ENCODE peak calls at places on chromosomes 12 and 14, in six cellular contexts. One of them, this sample, is unnamed.
A peak's percentile ranks its signal among the peaks of the same experiment; 100 is the strongest.

GRCh38 chr12:131608740-131609665 is 101.9 kb upstream of the SFSWAP start:
- DNase-seq in GM12878: no peak
- DNase-seq in IMR-90: peak; percentile 7
- DNase-seq in A549: peak; percentile 59
- DNase-seq in HEK293T: peak; percentile 79
- DNase-seq in HepG2: peak; percentile 21
- DNase-seq in this sample: peak; percentile 80

GRCh38 chr14:32494566-32495434 is 165.7 kb downstream of the AKAP6 start:
- DNase-seq in HEK293T: no peak
- DNase-seq in GM12878: no peak
- DNase-seq in IMR-90: peak; percentile 67
- DNase-seq in HepG2: no peak
- DNase-seq in A549: no peak
- DNase-seq in this sample: no peak

GRCh38 chr14:80477388-80478160 is 266.3 kb upstream of the DIO2 start:
- DNase-seq in IMR-90: peak; percentile 71
- DNase-seq in HEK293T: no peak
- DNase-seq in A549: no peak
- DNase-seq in HepG2: no peak
- DNase-seq in GM12878: no peak
- DNase-seq in this sample: no peak

GRCh38 chr14:39083127-39083526 is 19.9 kb downstream of the SEC23A start:
- DNase-seq in HepG2: no peak
- DNase-seq in HEK293T: no peak
- DNase-seq in IMR-90: no peak
- DNase-seq in A549: no peak
- DNase-seq in GM12878: no peak
- DNase-seq in this sample: no peak

GRCh38 chr14:99971929-99972747 is 93.1 kb upstream of the EVL start:
- DNase-seq in A549: no peak
- DNase-seq in HepG2: no peak
- DNase-seq in HEK293T: peak; percentile 30
- DNase-seq in IMR-90: peak; percentile 21
- DNase-seq in GM12878: no peak
- DNase-seq in this sample: peak; percentile 19

GRCh38 chr14:71062581-71063303 is 155.5 kb downstream of the PCNX1 start:
- DNase-seq in GM12878: no peak
- DNase-seq in HEK293T: no peak
- DNase-seq in IMR-90: peak; percentile 45
- DNase-seq in A549: no peak
- DNase-seq in HepG2: no peak
- DNase-seq in this sample: no peak

GRCh38 chr14:54172114-54172513 is 215.5 kb upstream of the BMP4 start:
- DNase-seq in A549: no peak
- DNase-seq in HEK293T: no peak
- DNase-seq in GM12878: no peak
- DNase-seq in HepG2: no peak
- DNase-seq in IMR-90: no peak
- DNase-seq in this sample: no peak

GRCh38 chr12:15522574-15523187 is 200.4 kb downstream of the PTPRO start:
- DNase-seq in HepG2: peak; percentile 38
- DNase-seq in IMR-90: peak; percentile 34
- DNase-seq in A549: peak; percentile 54
- DNase-seq in HEK293T: peak; percentile 39
- DNase-seq in GM12878: no peak
- DNase-seq in this sample: peak; percentile 9

GRCh38 chr12:64696065-64696741 is 63.0 kb downstream of the GNS start:
- DNase-seq in A549: peak; percentile 53
- DNase-seq in IMR-90: peak; percentile 43
- DNase-seq in HepG2: peak; percentile 28
- DNase-seq in GM12878: no peak
- DNase-seq in HEK293T: peak; percentile 29
- DNase-seq in this sample: peak; percentile 24

GRCh38 chr14:67391266-67391665 is 20.7 kb downstream of the PLEK2 start:
- DNase-seq in HEK293T: no peak
- DNase-seq in HepG2: no peak
- DNase-seq in A549: no peak
- DNase-seq in IMR-90: no peak
- DNase-seq in GM12878: no peak
- DNase-seq in this sample: peak; percentile 85

GRCh38 chr12:45703942-45704341 is 25.6 kb upstream of the ARID2 start:
- DNase-seq in A549: no peak
- DNase-seq in HepG2: no peak
- DNase-seq in GM12878: no peak
- DNase-seq in IMR-90: peak; percentile 81
- DNase-seq in HEK293T: no peak
- DNase-seq in this sample: no peak

GRCh38 chr14:68819260-68819691 is 26.4 kb upstream of the ZFP36L1 start:
- DNase-seq in GM12878: no peak
- DNase-seq in IMR-90: peak; percentile 66
- DNase-seq in HepG2: no peak
- DNase-seq in HEK293T: no peak
- DNase-seq in A549: peak; percentile 61
- DNase-seq in this sample: peak; percentile 60

GRCh38 chr14:106802413-106803364 is 1276.3 kb downstream of the TMEM121 start:
- DNase-seq in IMR-90: no peak
- DNase-seq in GM12878: no peak
- DNase-seq in A549: peak; percentile 43
- DNase-seq in HepG2: peak; percentile 40
- DNase-seq in HEK293T: no peak
- DNase-seq in this sample: peak; percentile 4

GRCh38 chr12:15770581-15770980 is 18.6 kb downstream of the EPS8 start:
- DNase-seq in GM12878: no peak
- DNase-seq in HEK293T: no peak
- DNase-seq in A549: no peak
- DNase-seq in HepG2: no peak
- DNase-seq in IMR-90: no peak
- DNase-seq in this sample: no peak

GRCh38 chr12:117032593-117033381 is 66.4 kb downstream of the TESC start:
- DNase-seq in GM12878: no peak
- DNase-seq in A549: no peak
- DNase-seq in HEK293T: no peak
- DNase-seq in HepG2: no peak
- DNase-seq in IMR-90: peak; percentile 35
- DNase-seq in this sample: no peak

GRCh38 chr14:65302571-65303184 is 109.9 kb upstream of the FUT8 start:
- DNase-seq in IMR-90: no peak
- DNase-seq in HEK293T: no peak
- DNase-seq in HepG2: no peak
- DNase-seq in A549: no peak
- DNase-seq in GM12878: peak; percentile 98
- DNase-seq in this sample: no peak

GRCh38 chr12:14290951-14291350 is 74.5 kb upstream of the ATF7IP start:
- DNase-seq in A549: no peak
- DNase-seq in HepG2: no peak
- DNase-seq in HEK293T: no peak
- DNase-seq in IMR-90: no peak
- DNase-seq in GM12878: no peak
- DNase-seq in this sample: no peak

GRCh38 chr12:31518680-31519227 is 72.2 kb downstream of the DENND5B start:
- DNase-seq in IMR-90: peak; percentile 100
- DNase-seq in HEK293T: no peak
- DNase-seq in GM12878: no peak
- DNase-seq in HepG2: peak; percentile 10
- DNase-seq in A549: peak; percentile 97
- DNase-seq in this sample: no peak
- TF ChIP-seq BHLHE40 in IMR-90: peak; percentile 31
- TF ChIP-seq BHLHE40 in HEK293T: no peak
- TF ChIP-seq BHLHE40 in GM12878: no peak
- TF ChIP-seq BHLHE40 in HepG2: no peak
- TF ChIP-seq BHLHE40 in A549: no peak
- TF ChIP-seq BHLHE40 in this sample: no peak

DNA sequence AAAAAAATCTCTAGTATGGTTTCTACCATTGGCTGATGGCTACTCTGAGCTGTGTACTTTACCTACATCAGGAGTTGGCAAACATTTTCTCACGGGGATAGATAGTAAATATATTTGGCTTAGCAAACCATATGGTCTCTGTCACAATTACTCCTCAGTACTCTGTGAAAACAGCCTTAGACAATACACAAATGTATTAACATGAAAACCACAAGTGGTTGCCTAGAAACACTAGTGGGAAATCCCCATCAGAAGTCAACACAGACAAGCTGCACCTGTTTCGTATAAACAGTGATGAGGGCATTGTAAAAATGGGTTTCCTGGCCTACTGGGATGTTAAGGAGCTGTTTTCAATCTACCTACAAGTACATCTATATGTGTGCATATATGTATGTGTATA is 84.6 kb upstream of the NAV3 start:
- DNase-seq in HepG2: no peak
- DNase-seq in HEK293T: no peak
- DNase-seq in A549: no peak
- DNase-seq in GM12878: peak; percentile 83
- DNase-seq in IMR-90: peak; percentile 38
- DNase-seq in this sample: no peak
- TF ChIP-seq BHLHE40 in HepG2: no peak
- TF ChIP-seq BHLHE40 in HEK293T: no peak
- TF ChIP-seq BHLHE40 in A549: no peak
- TF ChIP-seq BHLHE40 in GM12878: no peak
- TF ChIP-seq BHLHE40 in IMR-90: no peak
- TF ChIP-seq BHLHE40 in this sample: no peak

GRCh38 chr12:56337753-56338221 is 897 bp upstream of the IL23A start:
- DNase-seq in GM12878: no peak
- DNase-seq in HepG2: no peak
- DNase-seq in IMR-90: no peak
- DNase-seq in HEK293T: no peak
- DNase-seq in A549: no peak
- DNase-seq in this sample: no peak
- TF ChIP-seq BHLHE40 in GM12878: no peak
- TF ChIP-seq BHLHE40 in HepG2: no peak
- TF ChIP-seq BHLHE40 in IMR-90: no peak
- TF ChIP-seq BHLHE40 in HEK293T: no peak
- TF ChIP-seq BHLHE40 in A549: no peak
- TF ChIP-seq BHLHE40 in this sample: no peak

DNA sequence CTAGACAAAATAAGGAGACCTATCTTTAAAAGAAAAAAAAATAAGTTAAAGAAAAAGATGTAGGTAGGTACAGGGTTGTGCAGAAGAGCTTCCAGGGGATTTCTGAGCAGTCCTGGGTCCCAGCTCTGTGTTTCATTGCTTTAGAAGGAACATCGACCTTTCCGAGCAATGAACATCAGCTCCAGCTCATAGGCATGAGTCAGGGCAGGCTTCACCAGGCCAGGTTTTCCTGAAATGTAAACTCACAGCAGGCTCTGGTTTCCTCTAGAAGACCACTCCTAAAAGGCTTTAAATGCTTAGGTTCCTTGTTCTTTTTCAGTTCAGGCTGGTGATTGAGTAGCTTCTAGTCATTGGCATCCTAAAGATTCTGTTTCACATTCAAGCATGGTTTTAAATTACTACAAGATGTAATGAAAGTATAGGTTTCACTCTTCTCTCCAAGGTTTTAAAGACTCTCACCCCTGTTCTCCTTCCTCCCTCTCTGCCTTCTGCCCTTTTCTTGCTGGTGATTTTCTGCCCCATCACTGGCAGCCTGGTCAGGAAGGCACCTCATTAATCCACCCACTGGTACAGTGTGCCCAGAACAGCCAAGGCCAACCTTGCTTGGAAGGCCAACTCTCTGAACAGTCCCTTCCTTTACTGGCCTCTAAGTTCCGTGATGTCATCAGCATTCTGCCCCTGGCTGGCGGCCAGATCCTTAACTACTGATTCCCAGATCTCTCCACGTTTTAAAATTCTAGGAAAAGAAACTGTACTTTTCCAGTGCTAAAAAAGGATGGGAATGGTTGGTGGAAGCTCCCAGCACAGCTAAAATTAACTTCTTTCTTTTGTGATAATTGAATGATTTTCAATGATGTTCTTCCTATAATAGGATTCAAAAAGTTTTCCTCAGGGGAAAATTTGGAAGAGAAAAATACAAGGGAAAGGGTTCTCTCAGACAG is 109.4 kb upstream of the HIF1A start:
- DNase-seq in A549: no peak
- DNase-seq in HepG2: no peak
- DNase-seq in HEK293T: peak; percentile 55
- DNase-seq in GM12878: no peak
- DNase-seq in IMR-90: peak; percentile 93
- DNase-seq in this sample: no peak
- TF ChIP-seq BHLHE40 in A549: no peak
- TF ChIP-seq BHLHE40 in HepG2: no peak
- TF ChIP-seq BHLHE40 in HEK293T: no peak
- TF ChIP-seq BHLHE40 in GM12878: no peak
- TF ChIP-seq BHLHE40 in IMR-90: no peak
- TF ChIP-seq BHLHE40 in this sample: no peak

GRCh38 chr12:264269-264668 is 1.6 kb upstream of the SLC6A13 start:
- DNase-seq in GM12878: no peak
- DNase-seq in HEK293T: no peak
- DNase-seq in IMR-90: no peak
- DNase-seq in HepG2: no peak
- DNase-seq in A549: no peak
- DNase-seq in this sample: no peak

GRCh38 chr12:263574-263973 is 938 bp upstream of the SLC6A13 start:
- DNase-seq in IMR-90: peak; percentile 68
- DNase-seq in HEK293T: no peak
- DNase-seq in HepG2: no peak
- DNase-seq in GM12878: no peak
- DNase-seq in A549: peak; percentile 20
- DNase-seq in this sample: no peak

GRCh38 chr12:262817-263216 is at the start of gene SLC6A13:
- DNase-seq in HEK293T: no peak
- DNase-seq in A549: no peak
- DNase-seq in IMR-90: no peak
- DNase-seq in GM12878: no peak
- DNase-seq in HepG2: no peak
- DNase-seq in this sample: no peak

GRCh38 chr12:265096-265495 is 2.5 kb upstream of the SLC6A13 start:
- DNase-seq in HEK293T: no peak
- DNase-seq in A549: no peak
- DNase-seq in IMR-90: no peak
- DNase-seq in GM12878: no peak
- DNase-seq in HepG2: no peak
- DNase-seq in this sample: no peak

DNA sequence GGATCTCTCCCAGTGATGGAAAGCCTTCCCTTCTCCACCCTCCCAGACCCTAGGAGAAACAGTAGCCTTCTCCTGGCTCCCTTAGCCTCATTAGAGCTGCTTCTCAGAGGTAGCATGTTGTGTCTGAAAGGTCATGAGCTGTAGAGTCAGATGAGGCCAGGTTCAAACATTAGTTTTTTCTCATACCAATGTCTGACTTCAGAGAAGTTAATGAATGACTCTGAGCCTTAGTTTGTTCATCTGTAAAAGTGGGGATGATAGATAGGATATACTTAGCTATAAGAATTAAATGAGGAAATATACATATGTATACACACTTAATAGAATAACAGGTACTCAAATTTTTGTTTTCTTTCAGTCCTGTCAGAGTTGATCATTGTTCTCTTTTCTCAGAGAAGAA is 523 bp downstream of the SLC6A13 start:
- DNase-seq in GM12878: no peak
- DNase-seq in IMR-90: no peak
- DNase-seq in A549: no peak
- DNase-seq in HEK293T: no peak
- DNase-seq in HepG2: no peak
- DNase-seq in this sample: no peak
- TF ChIP-seq BHLHE40 in GM12878: no peak
- TF ChIP-seq BHLHE40 in IMR-90: no peak
- TF ChIP-seq BHLHE40 in A549: no peak
- TF ChIP-seq BHLHE40 in HEK293T: no peak
- TF ChIP-seq BHLHE40 in HepG2: no peak
- TF ChIP-seq BHLHE40 in this sample: no peak